ENCODE peak calls at places on chromosome 18, in eight cellular contexts. One of them, this sample, is unnamed.

GRCh38 chr18:55857961-55858360 is 270.0 kb upstream of the TCF4 start:
- DNase-seq in brain microvascular endothelial cell: no peak
- DNase-seq in GM12865: no peak
- DNase-seq in IMR-90: no peak
- DNase-seq in RWPE1: no peak
- DNase-seq in AG04449: no peak
- DNase-seq in BJ: no peak
- DNase-seq in AG10803: no peak
- DNase-seq in this sample: no peak

GRCh38 chr18:44763327-44763726 is 82.6 kb downstream of the SETBP1 start:
- DNase-seq in brain microvascular endothelial cell: no peak
- DNase-seq in GM12865: no peak
- DNase-seq in IMR-90: no peak
- DNase-seq in RWPE1: no peak
- DNase-seq in AG04449: no peak
- DNase-seq in BJ: no peak
- DNase-seq in AG10803: no peak
- DNase-seq in this sample: no peak

GRCh38 chr18:44080054-44080453 is 600.6 kb upstream of the SETBP1 start:
- DNase-seq in brain microvascular endothelial cell: no peak
- DNase-seq in GM12865: no peak
- DNase-seq in IMR-90: no peak
- DNase-seq in RWPE1: no peak
- DNase-seq in AG04449: no peak
- DNase-seq in BJ: no peak
- DNase-seq in AG10803: no peak
- DNase-seq in this sample: no peak

GRCh38 chr18:79477711-79478483 is 82.2 kb downstream of the NFATC1 start:
- DNase-seq in brain microvascular endothelial cell: no peak
- DNase-seq in GM12865: no peak
- DNase-seq in IMR-90: no peak
- DNase-seq in RWPE1: no peak
- DNase-seq in AG04449: no peak
- DNase-seq in BJ: no peak
- DNase-seq in AG10803: no peak
- DNase-seq in this sample: no peak

GRCh38 chr18:58754544-58755068 is 83.3 kb downstream of the MALT1 start:
- DNase-seq in brain microvascular endothelial cell: no peak
- DNase-seq in GM12865: no peak
- DNase-seq in IMR-90: no peak
- DNase-seq in RWPE1: no peak
- DNase-seq in AG04449: no peak
- DNase-seq in BJ: no peak
- DNase-seq in AG10803: no peak
- DNase-seq in this sample: no peak

GRCh38 chr18:35672897-35673296 is 91.4 kb downstream of the GALNT1 start:
- DNase-seq in brain microvascular endothelial cell: peak
- DNase-seq in GM12865: no peak
- DNase-seq in IMR-90: peak
- DNase-seq in RWPE1: no peak
- DNase-seq in AG04449: no peak
- DNase-seq in BJ: peak
- DNase-seq in AG10803: no peak
- DNase-seq in this sample: no peak

GRCh38 chr18:75827781-75828274 is 400.3 kb upstream of the SMIM21 start:
- DNase-seq in brain microvascular endothelial cell: no peak
- DNase-seq in GM12865: no peak
- DNase-seq in IMR-90: no peak
- DNase-seq in RWPE1: no peak
- DNase-seq in AG04449: no peak
- DNase-seq in BJ: no peak
- DNase-seq in AG10803: no peak
- DNase-seq in this sample: no peak

GRCh38 chr18:43916984-43917383 is 639.7 kb upstream of the SYT4 start:
- DNase-seq in brain microvascular endothelial cell: no peak
- DNase-seq in GM12865: no peak
- DNase-seq in IMR-90: no peak
- DNase-seq in RWPE1: no peak
- DNase-seq in AG04449: no peak
- DNase-seq in BJ: no peak
- DNase-seq in AG10803: no peak
- DNase-seq in this sample: no peak

GRCh38 chr18:58529714-58530354 is 99.1 kb downstream of the ALPK2 start:
- DNase-seq in brain microvascular endothelial cell: peak
- DNase-seq in GM12865: peak
- DNase-seq in IMR-90: peak
- DNase-seq in RWPE1: peak
- DNase-seq in AG04449: no peak
- DNase-seq in BJ: no peak
- DNase-seq in AG10803: peak
- DNase-seq in this sample: peak

GRCh38 chr18:75538727-75539126 is 111.2 kb upstream of the SMIM21 start:
- DNase-seq in brain microvascular endothelial cell: no peak
- DNase-seq in GM12865: no peak
- DNase-seq in IMR-90: peak
- DNase-seq in RWPE1: no peak
- DNase-seq in AG04449: peak
- DNase-seq in BJ: peak
- DNase-seq in AG10803: peak
- DNase-seq in this sample: no peak

DNA sequence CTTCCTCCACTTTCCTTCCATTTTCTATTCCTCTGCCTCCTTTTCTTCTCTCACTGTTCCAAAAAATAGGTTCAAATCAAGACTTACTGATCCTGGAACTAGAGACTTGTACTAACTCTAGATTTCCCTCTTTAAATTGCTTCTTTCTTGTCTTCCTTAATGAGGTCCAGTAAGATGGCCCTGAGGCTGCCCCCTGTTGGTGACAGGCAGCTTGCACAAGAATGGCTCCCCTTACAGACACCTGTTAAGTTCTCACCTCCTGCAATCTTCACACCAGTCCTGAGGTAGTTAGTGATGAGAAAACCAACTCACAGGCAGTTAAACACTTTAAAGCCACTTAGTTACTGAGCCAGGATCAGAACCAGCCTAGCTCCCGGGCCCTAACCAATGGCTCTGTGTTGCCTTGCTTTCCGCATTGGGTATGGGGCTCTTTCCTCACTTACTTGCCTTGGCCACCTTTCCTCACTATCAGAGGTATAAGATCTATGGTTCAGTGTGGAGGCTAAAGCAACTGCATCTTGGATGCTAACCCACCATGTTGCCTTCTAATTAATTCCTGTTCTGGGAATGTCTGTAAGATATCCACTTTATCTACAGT is 130.6 kb downstream of the AKAIN1 start:
- DNase-seq in brain microvascular endothelial cell: no peak
- DNase-seq in GM12865: peak
- DNase-seq in IMR-90: no peak
- DNase-seq in RWPE1: no peak
- DNase-seq in AG04449: no peak
- DNase-seq in BJ: no peak
- DNase-seq in AG10803: no peak
- DNase-seq in this sample: no peak
- TF ChIP-seq CTCF in brain microvascular endothelial cell: no peak
- TF ChIP-seq CTCF in GM12865: peak
- TF ChIP-seq CTCF in IMR-90: no peak
- TF ChIP-seq CTCF in RWPE1: no peak
- TF ChIP-seq CTCF in AG04449: no peak
- TF ChIP-seq CTCF in BJ: no peak
- TF ChIP-seq CTCF in AG10803: no peak
- TF ChIP-seq CTCF in this sample: peak

GRCh38 chr18:48897531-48897930 is 53.2 kb downstream of the SMAD7 start:
- DNase-seq in brain microvascular endothelial cell: no peak
- DNase-seq in GM12865: no peak
- DNase-seq in IMR-90: peak
- DNase-seq in RWPE1: no peak
- DNase-seq in AG04449: no peak
- DNase-seq in BJ: no peak
- DNase-seq in AG10803: peak
- DNase-seq in this sample: no peak

GRCh38 chr18:48898521-48898920 is 52.2 kb downstream of the SMAD7 start:
- DNase-seq in brain microvascular endothelial cell: no peak
- DNase-seq in GM12865: no peak
- DNase-seq in IMR-90: no peak
- DNase-seq in RWPE1: no peak
- DNase-seq in AG04449: no peak
- DNase-seq in BJ: no peak
- DNase-seq in AG10803: no peak
- DNase-seq in this sample: no peak

GRCh38 chr18:48894799-48895346 is 55.9 kb downstream of the SMAD7 start:
- DNase-seq in brain microvascular endothelial cell: no peak
- DNase-seq in GM12865: no peak
- DNase-seq in IMR-90: no peak
- DNase-seq in RWPE1: no peak
- DNase-seq in AG04449: no peak
- DNase-seq in BJ: no peak
- DNase-seq in AG10803: no peak
- DNase-seq in this sample: no peak

GRCh38 chr18:48896326-48896874 is 54.4 kb downstream of the SMAD7 start:
- DNase-seq in brain microvascular endothelial cell: no peak
- DNase-seq in GM12865: no peak
- DNase-seq in IMR-90: no peak
- DNase-seq in RWPE1: no peak
- DNase-seq in AG04449: no peak
- DNase-seq in BJ: no peak
- DNase-seq in AG10803: no peak
- DNase-seq in this sample: no peak

DNA sequence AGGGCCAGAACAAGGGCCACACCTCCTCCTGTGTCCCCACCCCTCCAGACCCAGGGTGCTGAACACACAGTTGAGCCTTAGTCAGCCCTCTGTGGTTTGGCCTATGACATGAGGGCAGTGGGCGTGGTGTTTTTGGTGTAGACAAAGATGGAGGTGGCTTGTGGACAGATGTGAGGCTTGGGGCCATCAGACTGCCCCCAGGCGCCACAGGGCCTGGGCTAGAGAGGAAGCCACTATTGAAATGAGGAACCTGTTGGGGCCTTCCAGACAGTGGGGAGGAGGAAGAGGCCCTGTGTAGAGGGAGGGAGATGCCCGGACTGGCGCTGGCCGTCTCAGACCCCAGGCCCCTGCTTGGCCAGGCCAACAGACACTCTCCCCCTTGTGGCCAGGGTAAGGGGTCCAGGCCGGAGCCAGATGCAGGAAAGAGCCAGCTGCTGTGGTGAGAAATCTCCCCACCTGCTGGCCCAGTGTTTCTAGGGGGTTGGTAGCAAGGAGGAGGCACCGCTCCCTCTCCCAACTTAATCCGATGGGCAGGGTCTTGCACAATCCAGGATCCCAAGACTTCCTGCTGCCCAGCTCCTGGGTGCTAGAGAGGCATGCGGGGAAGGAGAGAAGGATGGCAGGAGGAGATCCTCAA is 53.8 kb downstream of the SMAD7 start:
- DNase-seq in brain microvascular endothelial cell: no peak
- DNase-seq in GM12865: peak
- DNase-seq in IMR-90: peak
- DNase-seq in RWPE1: no peak
- DNase-seq in AG04449: no peak
- DNase-seq in BJ: no peak
- DNase-seq in AG10803: peak
- DNase-seq in this sample: no peak
- TF ChIP-seq CTCF in brain microvascular endothelial cell: peak
- TF ChIP-seq CTCF in GM12865: peak
- TF ChIP-seq CTCF in IMR-90: peak
- TF ChIP-seq CTCF in RWPE1: no peak
- TF ChIP-seq CTCF in AG04449: no peak
- TF ChIP-seq CTCF in BJ: no peak
- TF ChIP-seq CTCF in AG10803: no peak
- TF ChIP-seq CTCF in this sample: peak

DNA sequence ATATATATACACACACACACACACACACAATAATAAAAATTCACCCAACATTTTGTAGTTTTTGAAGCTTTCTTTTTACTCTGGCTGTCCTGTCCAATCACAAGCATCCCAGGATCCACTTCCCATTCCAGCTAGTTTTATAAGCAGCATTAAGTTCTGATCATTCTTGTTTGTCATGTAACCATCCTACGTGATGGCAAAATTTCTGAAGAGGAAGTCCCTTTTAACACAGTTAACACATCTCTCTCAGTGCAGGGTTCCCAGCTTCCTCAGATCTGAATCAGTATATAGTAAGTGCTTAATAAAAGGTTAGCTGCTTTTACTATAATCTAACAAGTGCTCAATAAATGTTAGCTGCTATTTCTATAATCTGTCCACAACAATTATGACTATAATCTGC is 26.4 kb downstream of the MYOM1 start:
- DNase-seq in brain microvascular endothelial cell: no peak
- DNase-seq in GM12865: no peak
- DNase-seq in IMR-90: no peak
- DNase-seq in RWPE1: no peak
- DNase-seq in AG04449: no peak
- DNase-seq in BJ: no peak
- DNase-seq in AG10803: no peak
- DNase-seq in this sample: no peak
- TF ChIP-seq CTCF in brain microvascular endothelial cell: no peak
- TF ChIP-seq CTCF in GM12865: no peak
- TF ChIP-seq CTCF in IMR-90: no peak
- TF ChIP-seq CTCF in RWPE1: no peak
- TF ChIP-seq CTCF in AG04449: no peak
- TF ChIP-seq CTCF in BJ: no peak
- TF ChIP-seq CTCF in AG10803: no peak
- TF ChIP-seq CTCF in this sample: no peak

GRCh38 chr18:11308499-11308898 is 159.1 kb upstream of the PIEZO2 start:
- DNase-seq in brain microvascular endothelial cell: no peak
- DNase-seq in GM12865: no peak
- DNase-seq in IMR-90: peak
- DNase-seq in RWPE1: no peak
- DNase-seq in AG04449: no peak
- DNase-seq in BJ: no peak
- DNase-seq in AG10803: no peak
- DNase-seq in this sample: no peak

GRCh38 chr18:11307716-11308115 is 158.3 kb upstream of the PIEZO2 start:
- DNase-seq in brain microvascular endothelial cell: no peak
- DNase-seq in GM12865: no peak
- DNase-seq in IMR-90: no peak
- DNase-seq in RWPE1: no peak
- DNase-seq in AG04449: no peak
- DNase-seq in BJ: no peak
- DNase-seq in AG10803: no peak
- DNase-seq in this sample: no peak

GRCh38 chr18:11305507-11305906 is 156.1 kb upstream of the PIEZO2 start:
- DNase-seq in brain microvascular endothelial cell: no peak
- DNase-seq in GM12865: no peak
- DNase-seq in IMR-90: no peak
- DNase-seq in RWPE1: no peak
- DNase-seq in AG04449: no peak
- DNase-seq in BJ: no peak
- DNase-seq in AG10803: no peak
- DNase-seq in this sample: no peak

GRCh38 chr18:11310476-11311086 is 161.2 kb upstream of the PIEZO2 start:
- DNase-seq in brain microvascular endothelial cell: no peak
- DNase-seq in GM12865: peak
- DNase-seq in IMR-90: peak
- DNase-seq in RWPE1: peak
- DNase-seq in AG04449: no peak
- DNase-seq in BJ: no peak
- DNase-seq in AG10803: peak
- DNase-seq in this sample: peak

DNA sequence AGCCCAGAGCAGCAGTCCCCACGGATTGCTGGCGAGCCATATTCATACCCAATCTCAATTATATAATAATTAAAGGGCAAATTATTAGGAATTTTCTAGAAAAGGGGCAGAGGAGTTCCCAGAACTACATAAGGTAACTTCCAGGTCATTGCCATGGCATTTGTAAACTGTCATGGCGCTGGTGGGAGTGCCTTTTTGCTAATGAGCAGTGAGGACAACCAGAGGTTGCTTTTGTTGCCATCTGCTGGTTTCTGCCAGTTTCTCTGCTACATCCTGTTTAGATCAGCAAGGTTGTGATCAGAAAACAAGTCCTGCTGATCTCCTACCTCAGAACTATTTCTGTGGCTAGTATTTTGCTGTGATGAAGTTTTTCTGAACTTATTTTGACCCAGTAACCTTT is 159.8 kb upstream of the PIEZO2 start:
- DNase-seq in brain microvascular endothelial cell: no peak
- DNase-seq in GM12865: peak
- DNase-seq in IMR-90: no peak
- DNase-seq in RWPE1: no peak
- DNase-seq in AG04449: no peak
- DNase-seq in BJ: no peak
- DNase-seq in AG10803: peak
- DNase-seq in this sample: no peak
- TF ChIP-seq CTCF in brain microvascular endothelial cell: peak
- TF ChIP-seq CTCF in GM12865: peak
- TF ChIP-seq CTCF in IMR-90: peak
- TF ChIP-seq CTCF in RWPE1: no peak
- TF ChIP-seq CTCF in AG04449: peak
- TF ChIP-seq CTCF in BJ: peak
- TF ChIP-seq CTCF in AG10803: peak
- TF ChIP-seq CTCF in this sample: no peak

This sample was measured in progenitor cell of endocrine pancreas.